ENCODE peak calls at places on chromosomes 7 and 10, in six cellular contexts. J is DND-41, X is GM12878, F is mammary epithelial cell, G is fibroblast of lung, R is astrocyte. V is an unnamed sample.
A peak's percentile ranks its signal among the peaks of the same experiment; 100 is the strongest.

GRCh38 chr10:4353059-4353655 is 472.9 kb upstream of the AKR1E2 start:
- DNase-seq in F (no peak), G (peak; percentile 84), R (peak; percentile 82), X (no peak), J (no peak), V (no peak)

GRCh38 chr10:32205666-32206065 is 141.3 kb downstream of the EPC1 start:
- DNase-seq in G (peak; percentile 79), F (no peak), J (no peak), R (peak; percentile 73), X (no peak), V (no peak)

GRCh38 chr7:37297546-37297945 is 151.1 kb downstream of the ELMO1 start:
- DNase-seq in J (no peak), X (no peak), F (no peak), R (no peak), G (peak; percentile 2), V (no peak)

GRCh38 chr10:21499580-21499909 is 25.9 kb downstream of the SKIDA1 start:
- DNase-seq in G (no peak), J (no peak), X (no peak), F (no peak), R (no peak), V (no peak)

GRCh38 chr10:123204127-123204461 is 49.9 kb downstream of the BUB3 start:
- DNase-seq in X (no peak), R (no peak), J (no peak), F (no peak), G (no peak), V (no peak)

GRCh38 chr10:67779455-67780205 is 58.4 kb downstream of the DNAJC12 start:
- DNase-seq in X (no peak), J (peak; percentile 73), F (peak; percentile 46), G (peak; percentile 68), R (peak; percentile 59), V (no peak)

GRCh38 chr7:4791101-4791737 is 15.8 kb downstream of the AP5Z1 start:
- DNase-seq in R (no peak), F (no peak), G (no peak), J (no peak), X (no peak), V (no peak)

GRCh38 chr10:99782447-99783286 is at the start of gene ABCC2:
- DNase-seq in J (no peak), R (no peak), F (no peak), G (no peak), X (no peak), V (no peak)

GRCh38 chr7:27576360-27576944 is 86.2 kb downstream of the HIBADH start:
- DNase-seq in G (peak; percentile 27), F (peak; percentile 20), X (no peak), J (no peak), R (no peak), V (no peak)

GRCh38 chr7:78130443-78131200 is 332.0 kb downstream of the PHTF2 start:
- DNase-seq in G (no peak), R (no peak), X (no peak), J (no peak), F (no peak), V (no peak)

GRCh38 chr10:3869036-3869435 is 84.0 kb upstream of the KLF6 start:
- DNase-seq in F (no peak), X (no peak), R (no peak), G (no peak), J (no peak), V (no peak)

GRCh38 chr10:113425596-113425995 is 127.3 kb upstream of the HABP2 start:
- DNase-seq in X (no peak), F (no peak), J (no peak), G (no peak), R (no peak), V (no peak)

GRCh38 chr7:85765698-85766298 is 578.9 kb upstream of the SEMA3D start:
- DNase-seq in G (no peak), R (no peak), J (no peak), F (no peak), X (no peak), V (no peak)

GRCh38 chr10:22294694-22295093 is 21.5 kb upstream of the COMMD3 start:
- DNase-seq in X (no peak), R (no peak), J (no peak), G (no peak), F (no peak), V (no peak)

GRCh38 chr7:101378808-101379207 is 16.1 kb downstream of the COL26A1 start:
- DNase-seq in R (no peak), X (no peak), G (peak; percentile 22), F (no peak), J (no peak), V (no peak)

GRCh38 chr10:73019100-73019499 is 64.5 kb upstream of the PLA2G12B start:
- DNase-seq in R (no peak), J (no peak), X (no peak), F (no peak), G (no peak), V (no peak)

GRCh38 chr10:95056744-95057363 is 12.4 kb downstream of the CYP2C8 start:
- DNase-seq in R (no peak), F (no peak), J (no peak), X (no peak), G (no peak), V (no peak)

GRCh38 chr7:44275829-44276570 is 49.4 kb downstream of the CAMK2B start:
- DNase-seq in G (no peak), X (no peak), J (no peak), R (no peak), F (no peak), V (no peak)

GRCh38 chr7:113015038-113015645 is 71.5 kb downstream of the GPR85 start:
- DNase-seq in J (no peak), G (peak; percentile 18), X (no peak), R (peak; percentile 16), F (peak; percentile 27), V (no peak)

GRCh38 chr10:93437946-93438795 is 44.0 kb downstream of the MYOF start:
- DNase-seq in J (no peak), R (peak; percentile 82), X (no peak), F (peak; percentile 33), G (peak; percentile 85), V (no peak)

GRCh38 chr10:90798482-90798881 is 59.4 kb downstream of the HTR7 start:
- DNase-seq in G (no peak), X (no peak), F (no peak), R (no peak), J (no peak), V (no peak)
- H3K4me2 ChIP-seq in G (no peak overlapping the region), X (no peak overlapping the region), F (no peak overlapping the region), R (no peak overlapping the region), J (no peak overlapping the region), V (no peak overlapping the region)

GRCh38 chr7:96179863-96180262 is 142.0 kb downstream of the SLC25A13 start:
- DNase-seq in J (no peak), G (no peak), X (no peak), F (no peak), R (no peak), V (no peak)
- H2AFZ ChIP-seq in J (no peak overlapping the region), G (no peak overlapping the region), X (no peak overlapping the region), F (no peak overlapping the region), R (no peak overlapping the region), V (no peak overlapping the region)

DNA sequence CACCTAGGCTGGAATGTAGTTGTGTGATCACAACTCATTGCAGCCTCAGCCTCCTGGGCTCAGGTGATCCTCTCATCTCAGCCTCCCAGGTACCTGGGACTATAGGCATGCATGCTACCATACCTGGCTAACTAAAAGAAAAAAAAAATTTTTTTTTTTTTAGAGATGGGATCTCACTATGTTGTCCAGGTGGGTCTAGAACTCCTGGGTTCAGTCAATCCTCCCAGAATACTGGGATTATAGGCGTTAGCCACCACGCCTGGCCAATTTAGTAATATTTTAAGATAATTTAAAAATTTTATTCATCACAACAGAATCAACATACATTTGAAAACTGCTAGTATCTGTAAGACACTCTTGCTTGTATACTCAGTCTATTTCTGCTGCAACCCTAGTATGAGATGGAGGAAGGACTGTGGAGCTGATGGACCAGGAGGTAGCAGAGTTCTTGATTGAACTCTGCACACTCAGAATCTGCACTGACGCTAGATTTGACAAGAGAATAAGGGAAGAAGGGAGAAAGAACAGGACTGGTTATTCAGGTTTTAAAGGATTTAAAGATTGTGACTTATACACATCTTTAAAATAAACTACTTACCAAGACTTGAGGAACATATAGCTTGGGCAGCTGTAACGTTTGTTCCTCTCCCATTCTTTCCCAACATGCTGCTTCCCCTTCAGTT is 57.6 kb downstream of the VCL start:
- DNase-seq in R (no peak), J (no peak), F (no peak), G (no peak), X (no peak), V (no peak)
- H3K4me2 ChIP-seq in R (peak overlapping the region; percentile 64), J (no peak overlapping the region), F (peak overlapping the region; percentile 76), G (peak overlapping the region; percentile 65), X (peak overlapping the region; percentile 56), V (peak overlapping the region; percentile 65)

DNA sequence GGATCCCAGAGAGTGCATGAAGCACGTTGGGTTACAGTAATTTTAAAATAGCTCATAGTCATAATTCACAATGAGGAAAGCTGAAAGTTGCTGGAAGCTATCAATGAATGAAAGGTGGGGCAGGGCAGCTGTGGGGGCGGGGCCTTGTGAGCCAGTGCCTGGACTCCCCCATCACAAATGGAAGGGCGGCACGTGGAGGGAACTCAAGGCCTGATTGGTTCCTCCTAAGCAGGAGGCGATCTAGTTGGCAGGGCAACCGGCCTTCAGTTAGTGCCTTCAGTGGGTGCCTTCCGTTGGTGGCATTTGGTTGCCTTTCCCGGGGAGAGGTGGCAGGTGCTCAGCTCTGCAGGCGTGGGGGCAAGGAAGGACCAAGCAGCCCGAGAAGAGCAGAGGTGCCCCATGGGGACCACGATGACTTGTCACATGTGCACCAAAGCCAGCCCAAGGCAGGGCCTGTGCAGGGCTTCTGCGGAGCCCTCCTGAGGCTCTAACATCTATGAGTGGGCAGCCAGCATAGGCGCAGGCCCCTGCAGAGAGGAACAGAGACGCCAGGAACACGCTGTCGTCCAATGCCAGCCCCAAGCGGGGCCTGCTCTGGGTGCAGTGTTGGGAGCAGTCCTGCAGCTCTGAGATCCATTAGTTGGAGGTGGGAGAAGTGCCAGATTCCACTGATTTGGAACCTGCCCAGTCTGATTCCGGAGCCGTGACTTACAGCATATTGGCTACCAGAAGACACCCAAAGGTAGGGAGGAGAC is 59.8 kb upstream of the PDSS1 start:
- DNase-seq in G (no peak), R (no peak), F (no peak), J (no peak), X (no peak), V (no peak)
- H2AFZ ChIP-seq in G (no peak overlapping the region), R (no peak overlapping the region), F (no peak overlapping the region), J (no peak overlapping the region), X (no peak overlapping the region), V (no peak overlapping the region)

V was measured in keratinocyte.